ENCODE peak calls at places on chromosomes 13 and 19, in ten cellular contexts. One of them, this sample, is unnamed.

GRCh38 chr13:29958476-29958875 is 108.1 kb upstream of the UBL3 start:
- DNase-seq in A549: no peak
- DNase-seq in erythroblast: no peak
- DNase-seq in IMR-90: no peak
- DNase-seq in body of pancreas: no peak
- DNase-seq in heart left ventricle: no peak
- DNase-seq in tibial nerve: no peak
- DNase-seq in sigmoid colon: no peak
- DNase-seq in uterus: no peak
- DNase-seq in NB4: no peak
- DNase-seq in this sample: no peak

GRCh38 chr19:54548806-54549205 is 24.8 kb upstream of the LILRA2 start:
- DNase-seq in heart left ventricle: no peak
- DNase-seq in IMR-90: no peak
- DNase-seq in sigmoid colon: no peak
- DNase-seq in A549: no peak
- DNase-seq in uterus: no peak
- DNase-seq in tibial nerve: no peak
- DNase-seq in NB4: no peak
- DNase-seq in erythroblast: no peak
- DNase-seq in body of pancreas: no peak
- DNase-seq in this sample: no peak

GRCh38 chr13:85590231-85590931 is 208.8 kb downstream of the SLITRK6 start:
- DNase-seq in A549: peak
- DNase-seq in uterus: no peak
- DNase-seq in heart left ventricle: no peak
- DNase-seq in sigmoid colon: no peak
- DNase-seq in body of pancreas: no peak
- DNase-seq in IMR-90: no peak
- DNase-seq in erythroblast: no peak
- DNase-seq in tibial nerve: no peak
- DNase-seq in NB4: no peak
- DNase-seq in this sample: peak

GRCh38 chr13:73138276-73138950 is 79.6 kb downstream of the KLF5 start:
- DNase-seq in A549: peak
- DNase-seq in heart left ventricle: no peak
- DNase-seq in erythroblast: no peak
- DNase-seq in body of pancreas: peak
- DNase-seq in sigmoid colon: no peak
- DNase-seq in IMR-90: peak
- DNase-seq in tibial nerve: peak
- DNase-seq in uterus: no peak
- DNase-seq in NB4: no peak
- DNase-seq in this sample: no peak

GRCh38 chr13:74017301-74018092 is 116.7 kb downstream of the KLF12 start:
- DNase-seq in heart left ventricle: no peak
- DNase-seq in body of pancreas: no peak
- DNase-seq in tibial nerve: no peak
- DNase-seq in NB4: no peak
- DNase-seq in erythroblast: no peak
- DNase-seq in IMR-90: no peak
- DNase-seq in sigmoid colon: no peak
- DNase-seq in uterus: no peak
- DNase-seq in A549: no peak
- DNase-seq in this sample: no peak

GRCh38 chr19:8334458-8335342 is 8.4 kb downstream of the KANK3 start:
- DNase-seq in uterus: no peak
- DNase-seq in A549: peak
- DNase-seq in IMR-90: peak
- DNase-seq in erythroblast: peak
- DNase-seq in body of pancreas: peak
- DNase-seq in tibial nerve: no peak
- DNase-seq in sigmoid colon: no peak
- DNase-seq in NB4: peak
- DNase-seq in heart left ventricle: peak
- DNase-seq in this sample: no peak

GRCh38 chr13:73943137-73943964 is 190.9 kb downstream of the KLF12 start:
- DNase-seq in tibial nerve: no peak
- DNase-seq in body of pancreas: no peak
- DNase-seq in A549: no peak
- DNase-seq in NB4: no peak
- DNase-seq in uterus: no peak
- DNase-seq in sigmoid colon: no peak
- DNase-seq in erythroblast: no peak
- DNase-seq in IMR-90: no peak
- DNase-seq in heart left ventricle: no peak
- DNase-seq in this sample: no peak

GRCh38 chr13:51856027-51856736 is 5.6 kb upstream of the CCDC70 start:
- DNase-seq in uterus: no peak
- DNase-seq in A549: no peak
- DNase-seq in body of pancreas: no peak
- DNase-seq in NB4: no peak
- DNase-seq in erythroblast: no peak
- DNase-seq in IMR-90: no peak
- DNase-seq in heart left ventricle: no peak
- DNase-seq in tibial nerve: no peak
- DNase-seq in sigmoid colon: no peak
- DNase-seq in this sample: no peak

DNA sequence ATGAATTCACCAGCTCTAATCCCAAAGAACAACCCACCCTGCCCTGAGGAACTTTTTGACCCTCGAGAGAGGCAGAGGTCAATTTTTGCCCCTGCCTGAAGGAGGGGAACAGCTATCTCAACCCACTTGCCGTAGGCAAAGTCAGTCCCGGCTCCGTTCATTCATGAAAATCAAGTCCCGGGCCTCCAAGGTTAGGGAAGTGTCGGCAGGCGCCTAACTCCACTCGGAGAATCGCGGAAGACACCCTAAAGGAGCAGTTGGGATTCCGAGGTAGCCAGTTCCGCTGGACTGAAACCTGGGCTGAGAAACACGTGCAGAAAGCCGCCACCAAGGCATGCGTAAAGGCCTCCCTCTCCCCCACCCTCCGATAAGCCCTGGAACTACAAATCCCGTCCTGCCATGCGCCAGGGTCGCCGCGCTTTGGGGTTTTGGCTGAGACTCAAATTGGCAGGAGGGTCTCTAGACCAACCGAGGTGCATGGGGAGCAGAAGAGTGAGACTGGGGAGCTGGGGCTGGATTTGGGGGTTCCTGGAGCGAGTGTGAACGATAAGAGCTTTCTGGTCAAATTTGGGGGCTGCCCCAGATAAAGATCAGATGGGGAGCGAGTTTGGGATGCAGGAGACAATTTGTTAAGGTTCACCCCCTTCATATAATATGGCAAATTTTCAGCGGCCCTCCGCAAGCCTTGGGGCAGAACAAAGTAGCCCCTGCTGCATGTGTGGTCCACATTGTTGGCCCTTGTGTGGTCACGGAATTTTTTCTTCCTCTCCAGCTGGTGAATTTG is at the start of gene TNPO2:
- DNase-seq in NB4: peak
- DNase-seq in tibial nerve: no peak
- DNase-seq in sigmoid colon: peak
- DNase-seq in body of pancreas: peak
- DNase-seq in IMR-90: peak
- DNase-seq in heart left ventricle: peak
- DNase-seq in uterus: peak
- DNase-seq in A549: peak
- DNase-seq in erythroblast: peak
- DNase-seq in this sample: no peak
- TF ChIP-seq POLR2A in NB4: peak
- TF ChIP-seq POLR2A in tibial nerve: no peak
- TF ChIP-seq POLR2A in sigmoid colon: no peak
- TF ChIP-seq POLR2A in body of pancreas: no peak
- TF ChIP-seq POLR2A in IMR-90: peak
- TF ChIP-seq POLR2A in heart left ventricle: no peak
- TF ChIP-seq POLR2A in uterus: no peak
- TF ChIP-seq POLR2A in A549: peak
- TF ChIP-seq POLR2A in erythroblast: peak
- TF ChIP-seq POLR2A in this sample: peak

DNA sequence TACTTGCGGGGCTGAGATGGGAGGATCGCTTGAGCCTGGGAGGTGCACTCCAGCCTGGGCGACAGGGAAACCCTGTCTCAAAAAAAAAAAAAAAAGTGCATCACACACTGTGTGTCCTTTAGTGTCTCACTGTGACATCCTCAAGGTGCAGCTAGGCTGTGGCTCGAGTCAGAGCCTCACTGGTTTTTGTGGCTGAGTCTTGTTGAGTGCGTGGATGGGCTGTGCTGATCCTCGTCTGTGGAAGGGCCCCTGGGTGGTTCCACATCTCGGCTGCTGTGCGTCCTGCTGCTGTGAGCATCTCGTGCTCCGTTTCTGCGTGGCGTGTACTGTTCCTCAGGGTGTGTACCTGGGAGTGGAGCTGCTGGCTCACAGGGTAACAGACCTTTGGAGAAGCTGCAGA is 11.2 kb downstream of the STK11 start:
- DNase-seq in heart left ventricle: no peak
- DNase-seq in A549: no peak
- DNase-seq in sigmoid colon: no peak
- DNase-seq in tibial nerve: no peak
- DNase-seq in body of pancreas: no peak
- DNase-seq in erythroblast: no peak
- DNase-seq in uterus: no peak
- DNase-seq in IMR-90: no peak
- DNase-seq in NB4: no peak
- DNase-seq in this sample: no peak
- TF ChIP-seq POLR2A in heart left ventricle: no peak
- TF ChIP-seq POLR2A in A549: no peak
- TF ChIP-seq POLR2A in sigmoid colon: no peak
- TF ChIP-seq POLR2A in tibial nerve: no peak
- TF ChIP-seq POLR2A in body of pancreas: no peak
- TF ChIP-seq POLR2A in erythroblast: no peak
- TF ChIP-seq POLR2A in uterus: no peak
- TF ChIP-seq POLR2A in IMR-90: no peak
- TF ChIP-seq POLR2A in NB4: no peak
- TF ChIP-seq POLR2A in this sample: no peak

GRCh38 chr13:71864981-71865857 is 1.8 kb downstream of the DACH1 start:
- DNase-seq in NB4: peak
- DNase-seq in A549: no peak
- DNase-seq in body of pancreas: peak
- DNase-seq in IMR-90: no peak
- DNase-seq in uterus: peak
- DNase-seq in heart left ventricle: peak
- DNase-seq in erythroblast: peak
- DNase-seq in sigmoid colon: peak
- DNase-seq in tibial nerve: no peak
- DNase-seq in this sample: no peak

GRCh38 chr13:71865858-71866172 is 1.2 kb downstream of the DACH1 start:
- DNase-seq in A549: no peak
- DNase-seq in tibial nerve: no peak
- DNase-seq in uterus: peak
- DNase-seq in heart left ventricle: no peak
- DNase-seq in sigmoid colon: peak
- DNase-seq in NB4: peak
- DNase-seq in erythroblast: peak
- DNase-seq in IMR-90: no peak
- DNase-seq in body of pancreas: no peak
- DNase-seq in this sample: no peak

GRCh38 chr13:71869274-71869673 is 2.3 kb upstream of the DACH1 start:
- DNase-seq in body of pancreas: no peak
- DNase-seq in erythroblast: no peak
- DNase-seq in IMR-90: no peak
- DNase-seq in heart left ventricle: no peak
- DNase-seq in sigmoid colon: no peak
- DNase-seq in NB4: no peak
- DNase-seq in tibial nerve: no peak
- DNase-seq in A549: no peak
- DNase-seq in uterus: no peak
- DNase-seq in this sample: no peak

GRCh38 chr13:71866173-71867091 is 572 bp downstream of the DACH1 start:
- DNase-seq in tibial nerve: no peak
- DNase-seq in A549: no peak
- DNase-seq in IMR-90: no peak
- DNase-seq in sigmoid colon: no peak
- DNase-seq in erythroblast: peak
- DNase-seq in body of pancreas: peak
- DNase-seq in NB4: peak
- DNase-seq in uterus: peak
- DNase-seq in heart left ventricle: peak
- DNase-seq in this sample: no peak

DNA sequence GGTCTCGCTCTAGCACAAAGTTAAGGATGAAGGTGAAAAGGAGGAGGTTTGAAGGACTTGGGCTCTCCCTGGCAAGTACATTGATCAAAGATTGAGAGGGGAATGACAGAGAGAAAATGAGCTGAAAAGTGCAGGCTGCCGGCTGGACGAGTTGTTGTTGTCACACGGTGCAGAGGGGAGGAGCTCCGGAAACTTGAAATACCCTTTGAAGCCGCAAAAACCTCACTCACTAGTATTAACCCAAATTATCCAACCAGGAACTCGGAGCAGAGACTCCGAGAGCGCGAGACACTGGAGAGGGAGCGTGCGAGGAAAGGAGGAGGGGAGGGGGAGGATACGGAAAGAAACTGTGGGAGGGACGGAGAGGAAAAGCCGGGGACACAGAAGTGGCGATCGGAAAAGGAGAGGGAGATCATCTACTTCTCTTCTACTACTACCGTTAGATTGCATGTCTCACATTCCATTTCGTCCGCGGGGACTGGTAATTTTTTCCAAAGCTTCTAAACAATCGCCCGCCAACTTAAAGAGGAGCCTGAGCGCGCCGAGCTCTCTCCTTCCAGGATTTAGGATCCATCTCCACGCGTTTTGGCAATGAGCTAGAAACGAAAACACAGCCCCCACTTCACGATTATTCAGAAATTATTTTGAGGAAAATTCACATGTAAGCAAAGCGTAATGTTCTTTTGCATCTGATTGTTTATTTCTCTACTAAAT is at the start of gene DACH1:
- DNase-seq in uterus: peak
- DNase-seq in erythroblast: peak
- DNase-seq in A549: peak
- DNase-seq in heart left ventricle: peak
- DNase-seq in NB4: peak
- DNase-seq in IMR-90: peak
- DNase-seq in tibial nerve: no peak
- DNase-seq in sigmoid colon: no peak
- DNase-seq in body of pancreas: peak
- DNase-seq in this sample: peak
- TF ChIP-seq POLR2A in uterus: no peak
- TF ChIP-seq POLR2A in erythroblast: no peak
- TF ChIP-seq POLR2A in A549: no peak
- TF ChIP-seq POLR2A in heart left ventricle: no peak
- TF ChIP-seq POLR2A in NB4: peak
- TF ChIP-seq POLR2A in IMR-90: no peak
- TF ChIP-seq POLR2A in tibial nerve: no peak
- TF ChIP-seq POLR2A in sigmoid colon: no peak
- TF ChIP-seq POLR2A in body of pancreas: peak
- TF ChIP-seq POLR2A in this sample: no peak

GRCh38 chr19:46495789-46496099 is at the start of gene PNMA8B:
- DNase-seq in sigmoid colon: peak
- DNase-seq in body of pancreas: peak
- DNase-seq in uterus: no peak
- DNase-seq in heart left ventricle: peak
- DNase-seq in tibial nerve: no peak
- DNase-seq in A549: no peak
- DNase-seq in NB4: no peak
- DNase-seq in IMR-90: peak
- DNase-seq in erythroblast: no peak
- DNase-seq in this sample: no peak

GRCh38 chr19:46493236-46494114 is 2.2 kb downstream of the PNMA8B start:
- DNase-seq in A549: no peak
- DNase-seq in sigmoid colon: peak
- DNase-seq in heart left ventricle: no peak
- DNase-seq in IMR-90: no peak
- DNase-seq in uterus: no peak
- DNase-seq in tibial nerve: no peak
- DNase-seq in NB4: peak
- DNase-seq in erythroblast: no peak
- DNase-seq in body of pancreas: no peak
- DNase-seq in this sample: no peak

GRCh38 chr19:46494936-46495788 is 505 bp downstream of the PNMA8B start:
- DNase-seq in A549: no peak
- DNase-seq in IMR-90: no peak
- DNase-seq in body of pancreas: no peak
- DNase-seq in NB4: no peak
- DNase-seq in sigmoid colon: no peak
- DNase-seq in tibial nerve: no peak
- DNase-seq in heart left ventricle: no peak
- DNase-seq in uterus: no peak
- DNase-seq in erythroblast: no peak
- DNase-seq in this sample: no peak

GRCh38 chr19:46492841-46493235 is 2.8 kb downstream of the PNMA8B start:
- DNase-seq in erythroblast: no peak
- DNase-seq in NB4: no peak
- DNase-seq in tibial nerve: no peak
- DNase-seq in sigmoid colon: no peak
- DNase-seq in body of pancreas: no peak
- DNase-seq in IMR-90: no peak
- DNase-seq in heart left ventricle: no peak
- DNase-seq in A549: no peak
- DNase-seq in uterus: no peak
- DNase-seq in this sample: no peak

DNA sequence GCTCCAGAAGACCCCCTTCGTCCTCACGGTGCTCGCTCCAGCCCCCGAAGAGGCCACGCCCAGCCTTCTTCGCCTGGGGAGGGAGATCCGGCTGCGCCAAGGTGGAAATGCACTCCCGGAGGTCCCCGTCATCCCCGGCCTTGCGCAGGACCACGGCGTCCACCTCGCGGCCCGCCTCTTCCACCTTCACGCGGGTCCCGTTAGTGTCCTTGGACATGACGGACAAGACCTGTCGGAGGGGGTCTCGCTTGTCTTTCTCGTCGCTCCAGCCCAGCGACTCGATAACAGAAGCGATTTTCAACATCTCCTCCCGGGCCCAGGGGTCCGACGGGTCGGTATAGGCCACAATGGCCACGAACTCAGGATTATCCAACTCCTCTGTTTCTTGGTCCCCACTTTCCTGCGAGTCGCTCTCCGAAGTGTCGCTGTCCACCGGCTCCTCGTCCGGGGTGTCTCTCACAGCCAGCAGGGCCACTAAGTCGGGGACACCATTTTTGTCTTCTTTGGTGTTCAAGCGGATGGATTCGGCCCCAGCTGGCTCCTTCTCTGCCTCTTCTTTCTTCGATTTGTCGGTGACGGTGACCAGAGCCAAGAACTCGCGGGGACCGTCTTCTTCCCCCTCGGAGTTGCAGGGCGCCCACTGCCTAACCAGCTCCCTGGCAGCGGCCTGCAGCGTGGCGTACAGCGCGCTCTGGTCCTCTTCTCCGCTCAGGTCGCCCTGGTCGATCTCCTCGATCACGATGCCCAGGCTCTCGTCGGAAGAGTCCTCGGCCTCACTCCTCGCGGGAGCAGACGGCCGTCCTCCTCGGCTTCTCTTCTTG is 1.3 kb downstream of the PNMA8B start:
- DNase-seq in NB4: no peak
- DNase-seq in tibial nerve: no peak
- DNase-seq in erythroblast: no peak
- DNase-seq in heart left ventricle: no peak
- DNase-seq in A549: no peak
- DNase-seq in IMR-90: no peak
- DNase-seq in body of pancreas: no peak
- DNase-seq in sigmoid colon: no peak
- DNase-seq in uterus: no peak
- DNase-seq in this sample: no peak
- TF ChIP-seq POLR2A in NB4: no peak
- TF ChIP-seq POLR2A in tibial nerve: no peak
- TF ChIP-seq POLR2A in erythroblast: no peak
- TF ChIP-seq POLR2A in heart left ventricle: no peak
- TF ChIP-seq POLR2A in A549: no peak
- TF ChIP-seq POLR2A in IMR-90: no peak
- TF ChIP-seq POLR2A in body of pancreas: no peak
- TF ChIP-seq POLR2A in sigmoid colon: no peak
- TF ChIP-seq POLR2A in uterus: no peak
- TF ChIP-seq POLR2A in this sample: no peak